ENCODE peak calls at places on chromosomes 12 and 14, in five cellular contexts. One of them, this sample, is unnamed. For H3K27me3, the result is how much of the 10 kb centered on the place peaks cover.

GRCh38 chr14:34361504-34362011 is 100.5 kb downstream of the SPTSSA start:
- DNase-seq in GM23248: peak
- DNase-seq in brain microvascular endothelial cell: no peak
- DNase-seq in cardiac muscle cell: no peak
- DNase-seq in neuronal stem cell: no peak
- DNase-seq in this sample: no peak

GRCh38 chr12:116314477-116314876 is 37.0 kb upstream of the MED13L start:
- DNase-seq in GM23248: no peak
- DNase-seq in brain microvascular endothelial cell: no peak
- DNase-seq in cardiac muscle cell: no peak
- DNase-seq in neuronal stem cell: no peak
- DNase-seq in this sample: no peak

GRCh38 chr12:57619434-57620244 is 8.4 kb downstream of the ARHGEF25 start:
- DNase-seq in GM23248: no peak
- DNase-seq in brain microvascular endothelial cell: no peak
- DNase-seq in cardiac muscle cell: peak
- DNase-seq in neuronal stem cell: no peak
- DNase-seq in this sample: no peak

GRCh38 chr12:110199360-110200123 is 75.4 kb downstream of the IFT81 start:
- DNase-seq in GM23248: peak
- DNase-seq in brain microvascular endothelial cell: peak
- DNase-seq in cardiac muscle cell: no peak
- DNase-seq in neuronal stem cell: no peak
- DNase-seq in this sample: no peak

GRCh38 chr12:106248849-106249371 is 1.1 kb upstream of the CKAP4 start:
- DNase-seq in GM23248: peak
- DNase-seq in brain microvascular endothelial cell: peak
- DNase-seq in cardiac muscle cell: no peak
- DNase-seq in neuronal stem cell: no peak
- DNase-seq in this sample: no peak

GRCh38 chr12:30438526-30439120 is 257.0 kb downstream of the IPO8 start:
- DNase-seq in GM23248: no peak
- DNase-seq in brain microvascular endothelial cell: no peak
- DNase-seq in cardiac muscle cell: no peak
- DNase-seq in neuronal stem cell: no peak
- DNase-seq in this sample: no peak

GRCh38 chr12:76569685-76570604 is 10.4 kb upstream of the OSBPL8 start:
- DNase-seq in GM23248: no peak
- DNase-seq in brain microvascular endothelial cell: no peak
- DNase-seq in cardiac muscle cell: no peak
- DNase-seq in neuronal stem cell: no peak
- DNase-seq in this sample: peak

GRCh38 chr12:25959069-25959961 is 833 bp downstream of the RASSF8 start:
- DNase-seq in GM23248: peak
- DNase-seq in brain microvascular endothelial cell: peak
- DNase-seq in cardiac muscle cell: peak
- DNase-seq in neuronal stem cell: no peak
- DNase-seq in this sample: no peak

GRCh38 chr12:124919646-124920352 is 5.3 kb upstream of the UBC start:
- DNase-seq in GM23248: peak
- DNase-seq in brain microvascular endothelial cell: no peak
- DNase-seq in cardiac muscle cell: no peak
- DNase-seq in neuronal stem cell: no peak
- DNase-seq in this sample: no peak

GRCh38 chr12:9039397-9039977 is 50.1 kb downstream of the KLRG1 start:
- DNase-seq in GM23248: peak
- DNase-seq in brain microvascular endothelial cell: peak
- DNase-seq in cardiac muscle cell: peak
- DNase-seq in neuronal stem cell: peak
- DNase-seq in this sample: no peak

GRCh38 chr14:71361335-71361734 is 454.1 kb downstream of the PCNX1 start:
- DNase-seq in GM23248: peak
- DNase-seq in brain microvascular endothelial cell: peak
- DNase-seq in cardiac muscle cell: no peak
- DNase-seq in neuronal stem cell: no peak
- DNase-seq in this sample: no peak

GRCh38 chr14:29937116-29937515 is 9.5 kb upstream of the PRKD1 start:
- DNase-seq in GM23248: peak
- DNase-seq in brain microvascular endothelial cell: no peak
- DNase-seq in cardiac muscle cell: no peak
- DNase-seq in neuronal stem cell: no peak
- DNase-seq in this sample: no peak

GRCh38 chr14:97159124-97159523 is 361.9 kb downstream of the VRK1 start:
- DNase-seq in GM23248: no peak
- DNase-seq in brain microvascular endothelial cell: no peak
- DNase-seq in cardiac muscle cell: no peak
- DNase-seq in neuronal stem cell: no peak
- DNase-seq in this sample: no peak

DNA sequence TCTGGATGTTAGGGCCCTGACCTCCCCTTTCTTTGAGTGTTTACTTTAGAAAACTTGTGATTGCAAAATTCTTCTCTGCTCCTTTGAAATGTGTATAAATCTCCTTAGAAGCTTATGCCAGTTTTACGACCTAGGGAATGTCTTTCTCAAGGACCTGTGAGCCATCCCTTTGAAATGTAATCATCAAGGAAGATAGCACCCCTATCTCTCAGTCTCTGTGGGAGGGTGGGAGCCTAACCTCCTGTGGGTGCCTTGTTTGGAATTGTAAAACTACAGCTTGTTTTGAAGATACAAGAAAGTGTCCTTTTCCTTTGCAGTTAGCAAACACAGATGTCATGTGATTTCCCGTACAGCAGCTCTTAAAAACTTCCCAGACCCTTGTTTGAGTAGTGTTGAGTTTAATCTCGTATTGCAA is 3.3 kb downstream of the OR10AD1 start:
- DNase-seq in GM23248: peak
- DNase-seq in brain microvascular endothelial cell: no peak
- DNase-seq in cardiac muscle cell: no peak
- DNase-seq in neuronal stem cell: no peak
- DNase-seq in this sample: no peak
- H3K27me3 ChIP-seq in GM23248: under half
- H3K27me3 ChIP-seq in brain microvascular endothelial cell: under half
- H3K27me3 ChIP-seq in cardiac muscle cell: under half
- H3K27me3 ChIP-seq in neuronal stem cell: under half
- H3K27me3 ChIP-seq in this sample: under half

GRCh38 chr14:106681161-106681955 is 1155.0 kb downstream of the TMEM121 start:
- DNase-seq in GM23248: no peak
- DNase-seq in brain microvascular endothelial cell: no peak
- DNase-seq in cardiac muscle cell: no peak
- DNase-seq in neuronal stem cell: no peak
- DNase-seq in this sample: no peak

DNA sequence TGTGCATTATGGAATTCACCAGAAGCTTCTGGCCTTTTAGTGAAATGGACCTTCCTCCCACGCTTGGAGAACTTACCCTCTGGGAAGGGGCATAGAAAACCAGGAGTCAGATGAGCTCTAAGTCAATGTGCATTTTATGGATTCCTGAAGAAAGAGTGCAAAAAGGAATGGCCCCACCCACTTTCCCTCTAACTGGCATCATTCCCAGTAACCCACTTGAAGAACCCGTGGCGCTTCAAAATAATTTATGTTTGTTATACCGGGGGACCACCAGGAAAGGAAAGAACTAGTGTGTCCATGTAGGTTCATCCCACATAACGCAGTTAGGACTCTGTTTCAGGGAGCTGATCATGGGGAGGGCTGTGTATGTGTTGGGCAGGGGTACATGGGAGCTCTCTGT is 1153.4 kb downstream of the TMEM121 start:
- DNase-seq in GM23248: no peak
- DNase-seq in brain microvascular endothelial cell: no peak
- DNase-seq in cardiac muscle cell: no peak
- DNase-seq in neuronal stem cell: no peak
- DNase-seq in this sample: no peak
- H3K27me3 ChIP-seq in GM23248: under half
- H3K27me3 ChIP-seq in brain microvascular endothelial cell: under half
- H3K27me3 ChIP-seq in cardiac muscle cell: under half
- H3K27me3 ChIP-seq in neuronal stem cell: under half
- H3K27me3 ChIP-seq in this sample: under half

GRCh38 chr14:76349993-76350392 is 25.9 kb upstream of the ESRRB start:
- DNase-seq in GM23248: no peak
- DNase-seq in brain microvascular endothelial cell: no peak
- DNase-seq in cardiac muscle cell: no peak
- DNase-seq in neuronal stem cell: no peak
- DNase-seq in this sample: no peak

GRCh38 chr14:76352639-76353281 is 23.2 kb upstream of the ESRRB start:
- DNase-seq in GM23248: peak
- DNase-seq in brain microvascular endothelial cell: peak
- DNase-seq in cardiac muscle cell: peak
- DNase-seq in neuronal stem cell: peak
- DNase-seq in this sample: peak

GRCh38 chr14:76350671-76351070 is 25.3 kb upstream of the ESRRB start:
- DNase-seq in GM23248: no peak
- DNase-seq in brain microvascular endothelial cell: no peak
- DNase-seq in cardiac muscle cell: no peak
- DNase-seq in neuronal stem cell: no peak
- DNase-seq in this sample: no peak

GRCh38 chr14:76354310-76354709 is 21.6 kb upstream of the ESRRB start:
- DNase-seq in GM23248: no peak
- DNase-seq in brain microvascular endothelial cell: no peak
- DNase-seq in cardiac muscle cell: no peak
- DNase-seq in neuronal stem cell: no peak
- DNase-seq in this sample: no peak

DNA sequence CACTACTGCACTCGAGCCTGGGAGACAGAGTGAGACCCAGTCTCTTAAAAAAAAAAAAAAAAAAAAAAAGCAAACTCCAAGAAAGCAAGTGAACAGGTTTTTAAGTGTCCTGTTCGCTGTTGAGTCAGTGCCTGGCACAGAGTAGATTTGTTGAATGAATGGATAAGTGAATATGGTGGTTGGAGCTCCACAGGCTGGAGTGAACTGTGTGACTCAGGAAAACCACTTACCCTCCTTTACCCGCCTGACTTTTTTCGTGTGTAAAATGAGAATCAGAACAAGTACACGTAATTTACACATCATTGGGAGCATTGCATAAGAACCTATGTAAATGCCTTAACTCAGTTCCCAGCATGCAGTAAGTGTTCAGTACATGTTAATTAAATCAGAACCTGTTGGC is 24.0 kb upstream of the ESRRB start:
- DNase-seq in GM23248: no peak
- DNase-seq in brain microvascular endothelial cell: no peak
- DNase-seq in cardiac muscle cell: no peak
- DNase-seq in neuronal stem cell: no peak
- DNase-seq in this sample: no peak
- H3K27me3 ChIP-seq in GM23248: under half
- H3K27me3 ChIP-seq in brain microvascular endothelial cell: under half
- H3K27me3 ChIP-seq in cardiac muscle cell: under half
- H3K27me3 ChIP-seq in neuronal stem cell: under half
- H3K27me3 ChIP-seq in this sample: under half

GRCh38 chr12:49953961-49954835 is 3.7 kb downstream of the AQP2 start:
- DNase-seq in GM23248: no peak
- DNase-seq in brain microvascular endothelial cell: no peak
- DNase-seq in cardiac muscle cell: no peak
- DNase-seq in neuronal stem cell: no peak
- DNase-seq in this sample: no peak

GRCh38 chr12:49951411-49952105 is 1.0 kb downstream of the AQP2 start:
- DNase-seq in GM23248: no peak
- DNase-seq in brain microvascular endothelial cell: no peak
- DNase-seq in cardiac muscle cell: no peak
- DNase-seq in neuronal stem cell: no peak
- DNase-seq in this sample: no peak

GRCh38 chr12:49954863-49955830 is 4.6 kb downstream of the AQP2 start:
- DNase-seq in GM23248: peak
- DNase-seq in brain microvascular endothelial cell: no peak
- DNase-seq in cardiac muscle cell: no peak
- DNase-seq in neuronal stem cell: no peak
- DNase-seq in this sample: no peak

GRCh38 chr12:49952396-49953055 is 2.0 kb downstream of the AQP2 start:
- DNase-seq in GM23248: no peak
- DNase-seq in brain microvascular endothelial cell: no peak
- DNase-seq in cardiac muscle cell: no peak
- DNase-seq in neuronal stem cell: no peak
- DNase-seq in this sample: no peak

DNA sequence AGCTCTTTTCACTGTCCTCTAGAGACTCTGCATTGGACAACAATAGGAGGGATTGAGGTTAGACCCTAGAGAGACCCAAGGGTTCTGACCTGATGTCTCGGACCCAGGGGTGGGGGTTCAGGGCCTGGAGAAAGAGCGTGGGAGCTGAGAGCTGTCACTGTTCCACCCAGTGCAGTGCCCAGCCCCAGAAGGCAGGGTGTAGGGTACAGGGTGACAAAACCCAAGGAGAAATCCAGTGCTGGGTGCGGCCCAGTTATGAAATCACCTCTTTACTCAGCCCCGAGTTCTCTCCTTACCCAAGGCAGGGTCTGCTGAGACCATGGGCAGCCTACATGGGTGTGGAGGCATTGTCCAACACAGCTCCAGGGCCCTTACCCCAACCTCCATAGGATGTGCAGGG is 2.6 kb downstream of the AQP2 start:
- DNase-seq in GM23248: no peak
- DNase-seq in brain microvascular endothelial cell: no peak
- DNase-seq in cardiac muscle cell: no peak
- DNase-seq in neuronal stem cell: no peak
- DNase-seq in this sample: no peak
- H3K27me3 ChIP-seq in GM23248: under half
- H3K27me3 ChIP-seq in brain microvascular endothelial cell: under half
- H3K27me3 ChIP-seq in cardiac muscle cell: under half
- H3K27me3 ChIP-seq in neuronal stem cell: under half
- H3K27me3 ChIP-seq in this sample: under half

GRCh38 chr12:46825526-46826414 is at the start of gene SLC38A4:
- DNase-seq in GM23248: peak
- DNase-seq in brain microvascular endothelial cell: no peak
- DNase-seq in cardiac muscle cell: peak
- DNase-seq in neuronal stem cell: peak
- DNase-seq in this sample: no peak
- H3K27me3 ChIP-seq in GM23248: under half
- H3K27me3 ChIP-seq in brain microvascular endothelial cell: under half
- H3K27me3 ChIP-seq in cardiac muscle cell: half or more
- H3K27me3 ChIP-seq in neuronal stem cell: under half
- H3K27me3 ChIP-seq in this sample: under half

GRCh38 chr12:66252771-66253170 is 49.5 kb upstream of the HELB start:
- DNase-seq in GM23248: no peak
- DNase-seq in brain microvascular endothelial cell: no peak
- DNase-seq in cardiac muscle cell: no peak
- DNase-seq in neuronal stem cell: no peak
- DNase-seq in this sample: no peak
- H3K27me3 ChIP-seq in GM23248: under half
- H3K27me3 ChIP-seq in brain microvascular endothelial cell: under half
- H3K27me3 ChIP-seq in cardiac muscle cell: under half
- H3K27me3 ChIP-seq in neuronal stem cell: under half
- H3K27me3 ChIP-seq in this sample: under half

DNA sequence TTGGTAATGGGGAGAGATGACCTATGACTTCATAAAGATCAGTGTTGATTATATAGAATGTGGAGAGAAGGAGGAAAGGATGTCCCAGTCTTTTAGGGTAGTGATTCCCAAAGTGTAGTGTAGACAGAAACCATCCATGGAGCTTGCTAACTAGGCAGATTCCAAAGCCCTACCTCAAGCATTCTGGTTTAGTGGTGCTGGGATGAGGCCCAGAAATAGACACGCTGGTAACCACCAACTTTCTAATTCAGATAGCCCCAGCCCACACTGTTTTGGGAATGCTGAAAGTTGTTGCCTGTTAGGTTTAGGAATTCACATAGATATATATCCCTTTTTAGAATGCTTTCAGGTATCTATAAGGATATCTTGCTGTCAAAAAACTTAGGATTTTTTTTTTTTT is 69.2 kb downstream of the STAB2 start:
- DNase-seq in GM23248: no peak
- DNase-seq in brain microvascular endothelial cell: no peak
- DNase-seq in cardiac muscle cell: no peak
- DNase-seq in neuronal stem cell: no peak
- DNase-seq in this sample: no peak
- H3K27me3 ChIP-seq in GM23248: under half
- H3K27me3 ChIP-seq in brain microvascular endothelial cell: under half
- H3K27me3 ChIP-seq in cardiac muscle cell: under half
- H3K27me3 ChIP-seq in neuronal stem cell: under half
- H3K27me3 ChIP-seq in this sample: under half

This sample was measured in CD8-positive, alpha-beta memory T cell.